ENCODE peak calls at places on chromosomes 7 and 10, in nine cellular contexts. M is heart left ventricle; V is CD8-positive, alpha-beta memory T cell; I is HepG2; S is colonic mucosa; Z is spleen; B is GM23248; A is aorta; X is thoracic aorta. Y is an unnamed sample.

GRCh38 chr10:71241114-71241898 is 28.9 kb downstream of the UNC5B start:
- DNase-seq in M (peak; percentile 75), V (no peak), I (no peak), S (no peak), Z (no peak), B (peak; percentile 60), A (peak; percentile 57), X (no peak), Y (no peak)

GRCh38 chr10:51691135-51691534 is 8.3 kb downstream of the CSTF2T start:
- DNase-seq in M (no peak), V (no peak), I (no peak), S (no peak), Z (no peak), B (no peak), A (no peak), X (no peak), Y (no peak)

GRCh38 chr10:78162867-78163266 is 129.2 kb downstream of the RPS24 start:
- DNase-seq in M (no peak), V (no peak), I (no peak), S (no peak), Z (no peak), B (peak; percentile 34), A (no peak), X (no peak), Y (no peak)

GRCh38 chr7:46557295-46557711 is 636.2 kb upstream of the IGFBP3 start:
- DNase-seq in M (no peak), V (no peak), I (no peak), S (peak; percentile 57), Z (no peak), B (no peak), A (no peak), X (no peak), Y (no peak)

GRCh38 chr10:11118696-11119095 is 101.0 kb downstream of the CELF2 start:
- DNase-seq in M (peak; percentile 54), V (no peak), I (no peak), S (no peak), Z (no peak), B (no peak), A (no peak), X (no peak), Y (no peak)

GRCh38 chr10:111093741-111094380 is 17.0 kb downstream of the ADRA2A start:
- DNase-seq in M (no peak), V (no peak), I (no peak), S (no peak), Z (no peak), B (peak; percentile 92), A (no peak), X (no peak), Y (no peak)

GRCh38 chr10:100827819-100828743 is 82.7 kb downstream of the PAX2 start:
- DNase-seq in M (no peak), V (no peak), I (no peak), S (peak; percentile 30), Z (peak; percentile 85), B (peak; percentile 64), A (peak; percentile 55), X (no peak), Y (no peak)

GRCh38 chr10:25177754-25178135 is 2.9 kb downstream of the GPR158 start:
- DNase-seq in M (no peak), V (no peak), I (no peak), S (no peak), Z (no peak), B (no peak), A (no peak), X (no peak), Y (no peak)

GRCh38 chr7:92133737-92134270 is 473 bp downstream of the CYP51A1 start:
- DNase-seq in M (peak; percentile 78), V (peak; percentile 55), I (peak; percentile 52), S (peak; percentile 80), Z (peak; percentile 92), B (peak; percentile 86), A (peak; percentile 77), X (peak; percentile 21), Y (peak; percentile 75)

GRCh38 chr10:76453997-76454396 is 1022.6 kb downstream of the LRMDA start:
- DNase-seq in M (no peak), V (no peak), I (no peak), S (no peak), Z (no peak), B (peak; percentile 34), A (no peak), X (no peak), Y (no peak)

GRCh38 chr7:93043393-93043985 is 74.3 kb downstream of the SAMD9 start:
- DNase-seq in M (peak; percentile 34), V (no peak), I (no peak), S (no peak), Z (peak; percentile 58), B (peak; percentile 95), A (no peak), X (no peak), Y (no peak)

GRCh38 chr10:71232089-71232998 is 20.0 kb downstream of the UNC5B start:
- DNase-seq in M (peak; percentile 86), V (no peak), I (no peak), S (no peak), Z (peak; percentile 76), B (peak; percentile 67), A (peak; percentile 88), X (no peak), Y (peak; percentile 96)

GRCh38 chr10:24307173-24307572 is 98.2 kb downstream of the KIAA1217 start:
- DNase-seq in M (no peak), V (no peak), I (no peak), S (no peak), Z (no peak), B (no peak), A (no peak), X (no peak), Y (no peak)

GRCh38 chr10:122307669-122308486 is 36.8 kb downstream of the BTBD16 start:
- DNase-seq in M (peak; percentile 88), V (no peak), I (no peak), S (peak; percentile 72), Z (no peak), B (peak; percentile 99), A (peak; percentile 92), X (peak; percentile 66), Y (no peak)

GRCh38 chr7:41685684-41686083 is 17.2 kb downstream of the INHBA start:
- DNase-seq in M (no peak), V (no peak), I (no peak), S (no peak), Z (no peak), B (peak; percentile 52), A (no peak), X (no peak), Y (no peak)

GRCh38 chr10:7193369-7193768 is 217.5 kb downstream of the SFMBT2 start:
- DNase-seq in M (no peak), V (no peak), I (no peak), S (no peak), Z (no peak), B (no peak), A (no peak), X (no peak), Y (no peak)

GRCh38 chr10:87531908-87532622 is 27.4 kb downstream of the MINPP1 start:
- DNase-seq in M (peak; percentile 31), V (no peak), I (no peak), S (no peak), Z (no peak), B (no peak), A (no peak), X (no peak), Y (no peak)

GRCh38 chr7:50632561-50633413 is 67.6 kb upstream of the DDC start:
- DNase-seq in M (no peak), V (peak; percentile 51), I (peak; percentile 70), S (peak; percentile 66), Z (no peak), B (peak; percentile 62), A (no peak), X (no peak), Y (no peak)

GRCh38 chr10:129963076-129963830 is 821 bp downstream of the EBF3 start:
- DNase-seq in M (no peak), V (no peak), I (no peak), S (no peak), Z (peak; percentile 71), B (peak; percentile 77), A (peak; percentile 61), X (no peak), Y (no peak)
- H3K27ac ChIP-seq in M (peak overlapping the region; percentile 90), V (no peak overlapping the region), I (no peak overlapping the region), S (no peak overlapping the region), Z (no peak overlapping the region), B (no peak overlapping the region), A (no peak overlapping the region), X (no peak overlapping the region), Y (no peak overlapping the region)

GRCh38 chr7:27110163-27110976 is 7.9 kb upstream of the HOXA2 start:
- DNase-seq in M (no peak), V (no peak), I (no peak), S (peak; percentile 86), Z (no peak), B (no peak), A (peak; percentile 87), X (no peak), Y (no peak)
- H3K27ac ChIP-seq in M (no peak overlapping the region), V (no peak overlapping the region), I (no peak overlapping the region), S (peak overlapping the region; percentile 92), Z (peak overlapping the region; percentile 88), B (no peak overlapping the region), A (peak overlapping the region; percentile 96), X (peak overlapping the region; percentile 87), Y (no peak overlapping the region)

GRCh38 chr10:14624600-14624999 is 150.1 kb downstream of the FAM107B start:
- DNase-seq in M (no peak), V (no peak), I (no peak), S (no peak), Z (no peak), B (no peak), A (no peak), X (no peak), Y (no peak)

GRCh38 chr10:14625210-14625621 is 149.5 kb downstream of the FAM107B start:
- DNase-seq in M (no peak), V (no peak), I (no peak), S (no peak), Z (no peak), B (peak; percentile 2), A (no peak), X (no peak), Y (no peak)

GRCh38 chr10:14623931-14624330 is 150.8 kb downstream of the FAM107B start:
- DNase-seq in M (no peak), V (no peak), I (no peak), S (no peak), Z (no peak), B (no peak), A (no peak), X (no peak), Y (no peak)

GRCh38 chr10:14621037-14621436 is 153.7 kb downstream of the FAM107B start:
- DNase-seq in M (no peak), V (no peak), I (no peak), S (no peak), Z (no peak), B (no peak), A (no peak), X (no peak), Y (no peak)

DNA sequence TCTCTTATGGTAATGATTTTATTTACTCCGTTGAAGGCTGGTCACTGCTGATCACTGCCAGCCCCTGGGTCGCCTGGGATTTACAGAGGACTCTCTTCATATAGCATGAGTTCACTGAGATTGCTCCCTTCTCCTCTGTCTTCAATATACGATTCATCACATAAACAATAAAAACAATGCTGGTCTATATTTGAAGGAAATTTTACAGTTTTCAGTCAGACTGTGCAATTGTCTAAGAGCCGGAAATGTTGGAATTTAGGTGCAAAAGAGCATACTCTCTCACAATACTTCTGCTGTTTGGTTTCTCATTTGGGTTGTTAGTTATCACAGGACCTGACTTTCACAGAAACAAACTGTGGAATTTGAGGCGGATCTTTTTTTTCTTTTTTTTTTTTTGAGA is 148.6 kb downstream of the FAM107B start:
- DNase-seq in M (no peak), V (no peak), I (no peak), S (no peak), Z (no peak), B (no peak), A (no peak), X (no peak), Y (no peak)
- H3K27ac ChIP-seq in M (no peak overlapping the region), V (no peak overlapping the region), I (no peak overlapping the region), S (no peak overlapping the region), Z (no peak overlapping the region), B (no peak overlapping the region), A (no peak overlapping the region), X (no peak overlapping the region), Y (peak overlapping the region; percentile 17)

GRCh38 chr7:106895246-106895864 is 30.3 kb downstream of the PIK3CG start:
- DNase-seq in M (no peak), V (no peak), I (no peak), S (peak; percentile 17), Z (peak; percentile 81), B (no peak), A (no peak), X (no peak), Y (no peak)
- H3K27ac ChIP-seq in M (no peak overlapping the region), V (no peak overlapping the region), I (no peak overlapping the region), S (no peak overlapping the region), Z (peak overlapping the region; percentile 80), B (no peak overlapping the region), A (no peak overlapping the region), X (no peak overlapping the region), Y (no peak overlapping the region)